ENCODE peak calls at places on chromosome 4, in seven cellular contexts. B, J, M, Z, I, T and L are unnamed samples.

GRCh38 chr4:17347445-17347844 is 164.4 kb downstream of the QDPR start:
- DNase-seq in B (peak; percentile 36), J (no peak), M (no peak), Z (peak; percentile 28), I (peak; percentile 16), T (peak; percentile 81), L (peak; percentile 48)

GRCh38 chr4:146927710-146928109 is 18.0 kb downstream of the TTC29 start:
- DNase-seq in B (no peak), J (no peak), M (no peak), Z (no peak), I (no peak), T (no peak), L (no peak)

GRCh38 chr4:153234923-153235322 is 30.7 kb downstream of the TRIM2 start:
- DNase-seq in B (no peak), J (no peak), M (no peak), Z (peak; percentile 46), I (peak; percentile 56), T (no peak), L (no peak)

GRCh38 chr4:25938251-25939186 is 24.5 kb downstream of the SMIM20 start:
- DNase-seq in B (no peak), J (no peak), M (peak; percentile 36), Z (peak; percentile 5), I (no peak), T (no peak), L (no peak)

GRCh38 chr4:176470671-176471070 is 150.9 kb downstream of the SPCS3 start:
- DNase-seq in B (no peak), J (no peak), M (no peak), Z (no peak), I (no peak), T (no peak), L (no peak)

GRCh38 chr4:83489711-83490326 is 4.9 kb upstream of the ABRAXAS1 start:
- DNase-seq in B (peak; percentile 17), J (no peak), M (no peak), Z (no peak), I (no peak), T (peak; percentile 28), L (no peak)

GRCh38 chr4:17713779-17714178 is 67.6 kb downstream of the FAM184B start:
- DNase-seq in B (no peak), J (no peak), M (no peak), Z (no peak), I (no peak), T (no peak), L (no peak)

GRCh38 chr4:53376900-53377299 is 541 bp upstream of the FIP1L1 start:
- DNase-seq in B (no peak), J (no peak), M (no peak), Z (no peak), I (no peak), T (peak; percentile 4), L (no peak)

GRCh38 chr4:102535398-102536082 is 34.4 kb downstream of the NFKB1 start:
- DNase-seq in B (no peak), J (no peak), M (no peak), Z (peak; percentile 60), I (no peak), T (no peak), L (no peak)

GRCh38 chr4:38860788-38861424 is 4.3 kb upstream of the TLR6 start:
- DNase-seq in B (peak; percentile 89), J (peak; percentile 67), M (no peak), Z (peak; percentile 61), I (peak; percentile 74), T (peak; percentile 94), L (no peak)

GRCh38 chr4:63528592-63528991 is 880.7 kb downstream of the TECRL start:
- DNase-seq in B (no peak), J (no peak), M (no peak), Z (peak; percentile 48), I (no peak), T (peak; percentile 5), L (no peak)

GRCh38 chr4:103887191-103887590 is 167.4 kb upstream of the TACR3 start:
- DNase-seq in B (no peak), J (no peak), M (no peak), Z (no peak), I (no peak), T (no peak), L (no peak)

GRCh38 chr4:101264993-101265815 is 82.1 kb downstream of the PPP3CA start:
- DNase-seq in B (no peak), J (no peak), M (no peak), Z (peak; percentile 60), I (no peak), T (no peak), L (no peak)

GRCh38 chr4:76200771-76201224 is 12.8 kb downstream of the SCARB2 start:
- DNase-seq in B (no peak), J (no peak), M (no peak), Z (no peak), I (no peak), T (no peak), L (peak; percentile 83)

GRCh38 chr4:99947608-99948007 is 1.2 kb upstream of the DNAJB14 start:
- DNase-seq in B (no peak), J (no peak), M (no peak), Z (no peak), I (no peak), T (no peak), L (no peak)

GRCh38 chr4:119025440-119025839 is 110.2 kb upstream of the MYOZ2 start:
- DNase-seq in B (no peak), J (no peak), M (no peak), Z (peak; percentile 73), I (peak; percentile 35), T (no peak), L (peak; percentile 83)

GRCh38 chr4:145557720-145558119 is 61.5 kb upstream of the MMAA start:
- DNase-seq in B (peak; percentile 76), J (no peak), M (peak; percentile 18), Z (peak; percentile 86), I (peak; percentile 42), T (peak; percentile 87), L (peak; percentile 72)

GRCh38 chr4:153362184-153362583 is 17.7 kb downstream of the MND1 start:
- DNase-seq in B (no peak), J (no peak), M (no peak), Z (no peak), I (no peak), T (no peak), L (no peak)

GRCh38 chr4:76377481-76377901 is 43.5 kb downstream of the CCDC158 start:
- DNase-seq in B (peak; percentile 25), J (no peak), M (no peak), Z (no peak), I (no peak), T (peak; percentile 24), L (no peak)

GRCh38 chr4:22062676-22063075 is 114.1 kb upstream of the KCNIP4 start:
- DNase-seq in B (no peak), J (no peak), M (no peak), Z (no peak), I (no peak), T (no peak), L (no peak)

GRCh38 chr4:27129871-27130277 is 269.2 kb downstream of the STIM2 start:
- DNase-seq in B (no peak), J (no peak), M (no peak), Z (no peak), I (no peak), T (no peak), L (no peak)

GRCh38 chr4:184427687-184428086 is 46.7 kb downstream of the IRF2 start:
- DNase-seq in B (no peak), J (no peak), M (no peak), Z (no peak), I (no peak), T (no peak), L (no peak)
- H3K4me1 ChIP-seq in B (peaks cover 13% of the 10 kb centered on the region), J (peaks cover 20% of the 10 kb centered on the region), M (peaks cover 81% of the 10 kb centered on the region), Z (peaks cover 8% of the 10 kb centered on the region), I (no peaks in the 10 kb centered on the region), T (peaks cover 12% of the 10 kb centered on the region), L (no peaks in the 10 kb centered on the region)

GRCh38 chr4:48295116-48295515 is 25.5 kb upstream of the TEC start:
- DNase-seq in B (no peak), J (no peak), M (no peak), Z (no peak), I (no peak), T (no peak), L (no peak)

GRCh38 chr4:48299560-48299959 is 29.9 kb upstream of the TEC start:
- DNase-seq in B (no peak), J (no peak), M (no peak), Z (no peak), I (no peak), T (no peak), L (no peak)

GRCh38 chr4:48300004-48300403 is 30.4 kb upstream of the TEC start:
- DNase-seq in B (no peak), J (no peak), M (no peak), Z (peak; percentile 22), I (no peak), T (no peak), L (no peak)

GRCh38 chr4:48297447-48297846 is 27.8 kb upstream of the TEC start:
- DNase-seq in B (no peak), J (no peak), M (no peak), Z (no peak), I (no peak), T (no peak), L (no peak)

GRCh38 chr4:48296330-48296729 is 26.7 kb upstream of the TEC start:
- DNase-seq in B (no peak), J (no peak), M (no peak), Z (no peak), I (no peak), T (peak; percentile 17), L (no peak)
- H3K4me1 ChIP-seq in B (no peaks in the 10 kb centered on the region), J (no peaks in the 10 kb centered on the region), M (no peaks in the 10 kb centered on the region), Z (peaks cover 8% of the 10 kb centered on the region), I (no peaks in the 10 kb centered on the region), T (no peaks in the 10 kb centered on the region), L (no peaks in the 10 kb centered on the region)

DNA sequence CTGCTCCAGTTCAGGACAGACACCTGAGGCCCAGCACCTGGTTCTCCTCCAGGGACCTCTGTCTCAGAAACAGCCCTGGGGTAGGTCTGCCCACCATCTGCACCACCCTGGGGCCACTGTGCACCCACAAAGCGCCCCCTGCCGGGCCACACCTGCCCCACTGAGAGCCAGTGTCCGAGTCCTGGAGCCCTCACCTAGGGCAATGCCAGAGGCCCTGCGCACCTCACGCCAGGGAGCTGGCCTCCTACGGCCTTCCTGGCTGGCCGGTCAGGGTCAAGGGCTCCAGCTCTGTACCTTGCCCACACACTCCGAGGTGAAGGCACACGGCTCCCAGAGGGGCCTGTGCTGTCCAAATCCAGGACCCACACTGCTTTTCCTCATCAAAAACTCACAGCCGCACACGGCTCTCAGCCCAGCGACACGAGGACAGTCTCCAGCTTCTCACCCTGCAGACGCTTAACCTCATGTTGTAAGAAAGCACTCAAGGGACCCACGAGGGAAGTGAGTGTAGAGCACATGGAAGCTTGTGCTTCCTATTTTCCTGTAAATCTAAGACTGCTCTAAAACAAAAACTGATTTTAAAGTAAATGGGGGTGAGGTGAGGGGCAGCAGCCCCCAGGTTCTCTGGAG is 5.4 kb downstream of the CTBP1 start:
- DNase-seq in B (no peak), J (no peak), M (peak; percentile 11), Z (no peak), I (no peak), T (no peak), L (no peak)
- H3K4me1 ChIP-seq in B (peaks cover 10% of the 10 kb centered on the region), J (peaks cover 50% of the 10 kb centered on the region), M (peaks cover 68% of the 10 kb centered on the region), Z (peaks cover 15% of the 10 kb centered on the region), I (peaks cover 12% of the 10 kb centered on the region), T (peaks cover 4% of the 10 kb centered on the region), L (peaks cover 16% of the 10 kb centered on the region)

DNA sequence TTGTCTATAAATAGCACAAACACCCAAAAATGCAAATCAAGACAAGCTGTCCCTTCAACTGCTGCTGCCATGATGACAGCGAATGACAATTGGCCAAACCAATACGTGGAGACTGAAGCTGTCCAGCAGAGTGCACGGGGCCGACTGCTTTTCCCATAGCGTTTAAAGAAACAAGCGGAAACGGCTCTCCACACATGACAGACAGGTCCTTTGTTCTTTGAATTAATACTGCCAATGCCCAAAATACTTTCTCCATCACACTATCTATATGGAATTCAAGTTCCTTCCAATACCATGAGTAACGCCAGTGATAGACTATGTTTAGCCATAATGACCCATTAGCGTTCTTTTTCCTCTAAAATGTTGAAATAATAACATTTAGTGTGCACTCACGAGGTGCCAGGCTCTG is 35.5 kb downstream of the AFAP1 start:
- DNase-seq in B (no peak), J (no peak), M (no peak), Z (no peak), I (no peak), T (no peak), L (peak; percentile 77)
- H3K4me1 ChIP-seq in B (peaks cover 51% of the 10 kb centered on the region), J (peaks cover 2% of the 10 kb centered on the region), M (peaks cover 54% of the 10 kb centered on the region), Z (peaks cover 31% of the 10 kb centered on the region), I (peaks cover 6% of the 10 kb centered on the region), T (peaks cover 82% of the 10 kb centered on the region), L (peaks cover 4% of the 10 kb centered on the region)